ENCODE peak calls at places on chromosomes 13 and 19, in eight cellular contexts. P is breast epithelium; U is effector memory CD4-positive, alpha-beta T cell; Q is RWPE1; D is body of pancreas; R is heart right ventricle; K is left ventricle myocardium inferior; W is HCT116. M is an unnamed sample.

GRCh38 chr13:93496985-93497673 is 270.5 kb downstream of the GPC6 start:
- DNase-seq in Q (no peak), U (no peak), P (no peak), K (no peak), D (no peak), R (no peak), W (no peak), M (no peak)

GRCh38 chr19:2274185-2274711 is 7.7 kb downstream of the PEAK3 start:
- DNase-seq in R (no peak), U (no peak), P (no peak), W (no peak), K (no peak), D (no peak), Q (no peak), M (no peak)

GRCh38 chr13:98565726-98566577 is 11.0 kb downstream of the STK24 start:
- DNase-seq in D (peak; percentile 34), W (no peak), P (no peak), K (peak; percentile 53), Q (no peak), U (no peak), R (peak; percentile 51), M (no peak)

GRCh38 chr13:60944863-60945262 is 470.8 kb downstream of the PCDH20 start:
- DNase-seq in U (no peak), P (no peak), D (no peak), R (no peak), W (no peak), K (no peak), Q (no peak), M (no peak)

GRCh38 chr13:79886601-79887000 is 405.6 kb downstream of the NDFIP2 start:
- DNase-seq in Q (no peak), D (no peak), K (no peak), R (no peak), P (no peak), W (no peak), U (no peak), M (no peak)

GRCh38 chr19:47310819-47311218 is 1.2 kb downstream of the C5AR1 start:
- DNase-seq in R (peak; percentile 29), U (no peak), W (no peak), D (no peak), K (peak; percentile 50), Q (peak; percentile 52), P (no peak), M (peak; percentile 89)

GRCh38 chr13:91142572-91142971 is 204.9 kb upstream of the MIR17HG start:
- DNase-seq in W (no peak), U (no peak), R (no peak), K (no peak), P (no peak), D (no peak), Q (peak; percentile 8), M (peak; percentile 7)

GRCh38 chr19:52200044-52200443 is 10.2 kb downstream of the PPP2R1A start:
- DNase-seq in P (no peak), K (peak; percentile 26), R (peak; percentile 46), W (no peak), Q (peak; percentile 16), D (no peak), U (no peak), M (peak; percentile 32)

GRCh38 chr13:33169273-33169980 is 116.1 kb downstream of the STARD13 start:
- DNase-seq in D (no peak), U (no peak), R (no peak), P (no peak), Q (peak; percentile 75), K (no peak), W (no peak), M (no peak)

DNA sequence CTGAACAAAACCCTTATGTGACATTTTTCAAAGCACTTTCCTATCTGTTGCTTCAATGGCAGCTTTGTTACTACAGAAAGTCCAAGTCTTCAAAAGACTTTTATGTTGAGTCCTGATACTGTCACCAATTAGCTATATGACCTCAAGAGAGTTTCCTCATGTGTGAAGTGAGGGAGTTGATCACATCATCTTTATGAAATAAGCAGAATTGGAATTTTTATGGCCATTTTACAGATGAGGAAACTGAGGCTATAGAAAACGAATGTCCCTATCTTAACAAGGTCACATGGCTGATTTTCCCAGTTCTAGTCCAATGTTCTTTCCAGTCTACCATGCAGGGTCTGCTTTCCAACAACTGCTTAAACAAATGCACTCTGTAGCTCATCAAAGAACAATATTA is 2.6 kb downstream of the TNFRSF19 start:
- DNase-seq in K (no peak), W (no peak), D (no peak), U (no peak), Q (no peak), P (no peak), R (no peak), M (no peak)
- H3K27ac ChIP-seq in K (peak overlapping the region; percentile 84), W (no peak overlapping the region), D (no peak overlapping the region), U (no peak overlapping the region), Q (no peak overlapping the region), P (no peak overlapping the region), R (peak overlapping the region; percentile 87), M (no peak overlapping the region)

GRCh38 chr13:114063545-114064515 is 68.6 kb downstream of the RASA3 start:
- DNase-seq in D (peak; percentile 40), R (peak; percentile 34), W (no peak), P (no peak), K (peak; percentile 63), Q (no peak), U (no peak), M (no peak)
- H3K27ac ChIP-seq in D (peak overlapping the region; percentile 79), R (peak overlapping the region; percentile 97), W (peak overlapping the region; percentile 99), P (peak overlapping the region; percentile 95), K (peak overlapping the region; percentile 93), Q (peak overlapping the region; percentile 100), U (peak overlapping the region; percentile 76), M (peak overlapping the region; percentile 92)

GRCh38 chr13:99977334-99977911 is 4.2 kb upstream of the ZIC2 start:
- DNase-seq in K (no peak), P (no peak), D (no peak), R (no peak), W (no peak), U (no peak), Q (no peak), M (no peak)

GRCh38 chr13:99974939-99975561 is 3.5 kb upstream of the ZIC5 start:
- DNase-seq in U (no peak), P (no peak), Q (no peak), R (no peak), W (no peak), D (no peak), K (no peak), M (no peak)

GRCh38 chr13:99975626-99976025 is 4.1 kb upstream of the ZIC5 start:
- DNase-seq in R (no peak), W (no peak), D (no peak), Q (no peak), K (no peak), P (no peak), U (no peak), M (no peak)

GRCh38 chr13:99977912-99978780 is 3.4 kb upstream of the ZIC2 start:
- DNase-seq in U (no peak), K (no peak), W (no peak), P (no peak), Q (no peak), R (no peak), D (no peak), M (no peak)

GRCh38 chr13:99976502-99977115 is 5.0 kb upstream of the ZIC2 start:
- DNase-seq in K (no peak), D (no peak), U (no peak), Q (no peak), P (no peak), W (no peak), R (no peak), M (no peak)
- H3K27ac ChIP-seq in K (no peak overlapping the region), D (no peak overlapping the region), U (no peak overlapping the region), Q (no peak overlapping the region), P (no peak overlapping the region), W (no peak overlapping the region), R (no peak overlapping the region), M (no peak overlapping the region)

GRCh38 chr19:9791552-9792181 is 23.1 kb upstream of the ZNF846 start:
- DNase-seq in D (peak; percentile 88), R (peak; percentile 98), U (peak; percentile 92), K (peak; percentile 96), Q (peak; percentile 94), P (peak; percentile 97), W (no peak), M (peak; percentile 92)
- H3K27ac ChIP-seq in D (peak overlapping the region; percentile 87), R (peak overlapping the region; percentile 83), U (peak overlapping the region; percentile 91), K (peak overlapping the region; percentile 89), Q (peak overlapping the region; percentile 80), P (peak overlapping the region; percentile 97), W (no peak overlapping the region), M (no peak overlapping the region)

DNA sequence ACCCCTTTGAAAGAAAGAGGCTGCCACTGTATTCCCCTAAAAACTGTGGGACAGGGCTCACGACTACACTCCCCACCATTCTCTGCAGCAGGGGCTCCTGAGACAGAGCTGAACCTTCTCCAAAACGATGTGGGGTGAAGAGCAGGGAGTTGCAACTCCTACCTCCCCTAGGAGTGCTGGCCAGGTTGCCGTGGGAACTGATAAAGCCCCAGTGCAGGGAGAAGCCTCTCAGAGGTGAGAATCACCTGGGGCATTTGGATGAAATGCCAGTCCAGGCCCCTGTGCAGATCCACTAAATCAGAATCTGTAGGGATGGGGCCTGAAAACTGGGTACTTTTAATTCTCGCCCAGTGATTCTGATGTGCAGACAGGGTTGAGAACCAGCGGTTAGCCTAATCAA is 945 bp downstream of the DHRS12 start:
- DNase-seq in D (no peak), K (no peak), Q (no peak), U (no peak), R (no peak), W (no peak), P (no peak), M (no peak)
- H3K27ac ChIP-seq in D (peak overlapping the region; percentile 98), K (peak overlapping the region; percentile 100), Q (peak overlapping the region; percentile 86), U (peak overlapping the region; percentile 99), R (peak overlapping the region; percentile 100), W (peak overlapping the region; percentile 98), P (peak overlapping the region; percentile 100), M (peak overlapping the region; percentile 54)

DNA sequence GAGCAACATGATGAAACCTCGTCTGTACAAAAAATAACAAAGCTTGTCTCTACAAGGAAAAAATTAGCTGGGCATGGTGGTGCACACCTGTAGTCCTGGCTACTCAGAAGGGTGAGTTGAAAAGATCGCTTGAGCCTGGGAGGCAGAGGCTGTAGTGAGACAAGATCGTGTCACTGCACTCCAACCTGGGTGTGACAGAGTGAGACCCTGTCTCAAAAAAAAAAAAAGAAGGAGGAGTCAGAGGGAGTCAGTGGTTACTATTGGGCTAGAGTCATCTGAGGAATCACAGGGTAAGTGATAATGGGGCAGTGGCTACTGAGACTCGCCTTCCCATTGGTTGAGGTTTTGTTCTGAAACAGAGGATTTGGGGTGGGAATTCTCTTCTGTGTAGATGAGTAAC is 1.9 kb upstream of the GPI start:
- DNase-seq in Q (no peak), D (no peak), K (no peak), R (no peak), P (no peak), U (no peak), W (no peak), M (no peak)
- H3K27ac ChIP-seq in Q (no peak overlapping the region), D (no peak overlapping the region), K (no peak overlapping the region), R (no peak overlapping the region), P (no peak overlapping the region), U (no peak overlapping the region), W (no peak overlapping the region), M (no peak overlapping the region)

M was measured in PC-9.